ENCODE peak calls at places on chromosomes 13 and 19, in nine cellular contexts. F is hippocampal formation; K is fibroblast of pulmonary artery; Y is NCI-H2029 treated with DMSO at 0.1 percent for 48 hours; H is activated CD4-positive, alpha-beta T cell treated with anti-CD3 and anti-CD28 coated beads, Interleukin-2, amount 50 U/mL, for 24 hours; Q is NCI-H1092 treated with DMSO at 0.1 percent for 48 hours; I is NCI-H460; W is right lobe of liver; R is MG63. J is an unnamed sample.
A peak's percentile ranks its signal among the peaks of the same experiment; 100 is the strongest.

GRCh38 chr13:28306325-28306724 is 168.0 kb downstream of the PAN3 start:
- DNase-seq in W (no peak), F (no peak), Q (no peak), K (no peak), R (no peak), Y (no peak), H (no peak), I (no peak), J (no peak)

GRCh38 chr19:48724796-48725753 is 5.5 kb upstream of the MAMSTR start:
- DNase-seq in W (no peak), R (peak; percentile 78), Q (peak; percentile 37), Y (peak; percentile 96), F (peak; percentile 58), K (peak; percentile 99), I (peak; percentile 74), H (peak; percentile 25), J (peak; percentile 16)

GRCh38 chr13:26509491-26509890 is 48.0 kb upstream of the WASF3 start:
- DNase-seq in F (no peak), W (no peak), K (no peak), I (no peak), H (no peak), Y (peak; percentile 31), R (no peak), Q (no peak), J (no peak)

GRCh38 chr13:72648513-72649065 is 78.8 kb downstream of the MZT1 start:
- DNase-seq in F (no peak), Y (no peak), W (no peak), H (no peak), K (no peak), R (no peak), I (no peak), Q (no peak), J (no peak)

GRCh38 chr13:56735537-56735942 is 405.2 kb upstream of the PRR20A start:
- DNase-seq in K (no peak), Q (no peak), W (no peak), H (no peak), I (no peak), F (no peak), Y (no peak), R (no peak), J (no peak)

GRCh38 chr19:38686530-38686888 is 39.1 kb downstream of the ACTN4 start:
- DNase-seq in W (no peak), Y (no peak), K (no peak), I (no peak), H (peak; percentile 14), F (no peak), R (no peak), Q (no peak), J (no peak)

GRCh38 chr19:18637644-18638630 is 1.1 kb downstream of the KLHL26 start:
- DNase-seq in I (no peak), R (no peak), W (no peak), Q (no peak), H (no peak), F (no peak), Y (peak; percentile 39), K (no peak), J (no peak)

GRCh38 chr19:6250024-6250605 is 29.7 kb downstream of the MLLT1 start:
- DNase-seq in R (peak; percentile 24), H (no peak), K (no peak), Q (no peak), I (no peak), F (no peak), Y (no peak), W (no peak), J (no peak)

GRCh38 chr13:78595819-78596700 is 7.3 kb downstream of the POU4F1 start:
- DNase-seq in K (no peak), F (no peak), Y (no peak), H (no peak), I (no peak), W (peak; percentile 84), R (no peak), Q (peak; percentile 80), J (no peak)

GRCh38 chr19:43610493-43610892 is 1.4 kb upstream of the SRRM5 start:
- DNase-seq in Q (no peak), F (no peak), W (no peak), I (no peak), R (no peak), K (no peak), Y (no peak), H (no peak), J (no peak)

GRCh38 chr13:44573790-44574465 is 2.2 kb downstream of the TSC22D1 start:
- DNase-seq in Y (no peak), Q (no peak), K (peak; percentile 62), I (no peak), H (no peak), W (no peak), F (no peak), R (peak; percentile 75), J (no peak)

GRCh38 chr19:58550362-58551122 is 4.4 kb downstream of the CHMP2A start:
- DNase-seq in Y (no peak), H (no peak), R (no peak), F (no peak), I (no peak), K (no peak), W (no peak), Q (no peak), J (no peak)

GRCh38 chr19:50823389-50824042 is at the start of gene KLK1:
- DNase-seq in Q (no peak), F (no peak), H (no peak), W (no peak), K (no peak), I (no peak), Y (no peak), R (no peak), J (no peak)

GRCh38 chr19:16604615-16605014 is 23.4 kb downstream of the MED26 start:
- DNase-seq in F (no peak), W (no peak), H (no peak), I (no peak), R (no peak), K (no peak), Y (no peak), Q (no peak), J (no peak)

GRCh38 chr13:75931116-75931515 is 295.0 kb downstream of the LMO7 start:
- DNase-seq in K (no peak), F (no peak), Y (no peak), R (no peak), I (no peak), H (no peak), Q (no peak), W (no peak), J (no peak)

GRCh38 chr13:90950134-90950533 is 397.4 kb upstream of the MIR17HG start:
- DNase-seq in Y (no peak), K (no peak), Q (no peak), I (no peak), H (no peak), W (no peak), R (no peak), F (no peak), J (no peak)